ENCODE peak calls at places on chromosome 12, in eight cellular contexts. F, V, A, G, Y, E, N and O are unnamed samples.

GRCh38 chr12:6772331-6772695 is at the start of gene LAG3:
- DNase-seq in F (no peak), V (no peak), A (no peak), G (no peak), Y (no peak), E (no peak), N (no peak), O (no peak)

GRCh38 chr12:92462049-92462448 is 240.7 kb upstream of the PLEKHG7 start:
- DNase-seq in F (peak), V (no peak), A (no peak), G (no peak), Y (no peak), E (no peak), N (no peak), O (no peak)

GRCh38 chr12:84817297-84817696 is 95.3 kb downstream of the SLC6A15 start:
- DNase-seq in F (no peak), V (no peak), A (no peak), G (no peak), Y (no peak), E (no peak), N (no peak), O (no peak)

GRCh38 chr12:30166416-30166815 is 382.7 kb upstream of the TMTC1 start:
- DNase-seq in F (peak), V (no peak), A (no peak), G (no peak), Y (no peak), E (no peak), N (no peak), O (no peak)

GRCh38 chr12:12979151-12979550 is 20.9 kb downstream of the HEBP1 start:
- DNase-seq in F (peak), V (no peak), A (no peak), G (no peak), Y (no peak), E (no peak), N (no peak), O (no peak)

GRCh38 chr12:55847603-55848329 is 5.0 kb upstream of the MMP19 start:
- DNase-seq in F (peak), V (peak), A (peak), G (peak), Y (peak), E (peak), N (peak), O (peak)

GRCh38 chr12:56336361-56337167 is 2.1 kb upstream of the IL23A start:
- DNase-seq in F (no peak), V (no peak), A (no peak), G (no peak), Y (no peak), E (no peak), N (no peak), O (no peak)

GRCh38 chr12:57241556-57242310 is 9.3 kb downstream of the STAC3 start:
- DNase-seq in F (no peak), V (no peak), A (no peak), G (no peak), Y (peak), E (peak), N (no peak), O (no peak)

GRCh38 chr12:70246580-70246979 is 3.3 kb downstream of the CNOT2 start:
- DNase-seq in F (no peak), V (no peak), A (no peak), G (no peak), Y (no peak), E (no peak), N (no peak), O (no peak)

GRCh38 chr12:29589271-29589670 is 91.8 kb upstream of the OVCH1 start:
- DNase-seq in F (no peak), V (peak), A (no peak), G (no peak), Y (no peak), E (no peak), N (no peak), O (no peak)

GRCh38 chr12:6312529-6313325 is 2.2 kb downstream of the PLEKHG6 start:
- DNase-seq in F (no peak), V (no peak), A (no peak), G (peak), Y (peak), E (peak), N (peak), O (peak)

GRCh38 chr12:3684449-3685051 is 68.4 kb downstream of the CRACR2A start:
- DNase-seq in F (peak), V (no peak), A (no peak), G (no peak), Y (no peak), E (peak), N (no peak), O (no peak)

GRCh38 chr12:24815087-24815423 is 133.8 kb downstream of the BCAT1 start:
- DNase-seq in F (no peak), V (no peak), A (no peak), G (no peak), Y (no peak), E (no peak), N (no peak), O (no peak)

GRCh38 chr12:32155911-32156585 is 49.4 kb downstream of the BICD1 start:
- DNase-seq in F (no peak), V (no peak), A (no peak), G (no peak), Y (no peak), E (no peak), N (peak), O (no peak)

GRCh38 chr12:66698558-66698957 is 19.7 kb upstream of the GRIP1 start:
- DNase-seq in F (no peak), V (no peak), A (no peak), G (no peak), Y (no peak), E (no peak), N (no peak), O (no peak)

GRCh38 chr12:45322810-45323209 is 106.9 kb downstream of the ANO6 start:
- DNase-seq in F (peak), V (no peak), A (no peak), G (no peak), Y (no peak), E (no peak), N (no peak), O (no peak)

GRCh38 chr12:99806304-99806703 is 158.8 kb downstream of the GARIN6 start:
- DNase-seq in F (no peak), V (no peak), A (no peak), G (no peak), Y (no peak), E (no peak), N (no peak), O (no peak)

GRCh38 chr12:99809921-99810320 is 162.4 kb downstream of the GARIN6 start:
- DNase-seq in F (no peak), V (no peak), A (no peak), G (no peak), Y (no peak), E (no peak), N (no peak), O (no peak)

DNA sequence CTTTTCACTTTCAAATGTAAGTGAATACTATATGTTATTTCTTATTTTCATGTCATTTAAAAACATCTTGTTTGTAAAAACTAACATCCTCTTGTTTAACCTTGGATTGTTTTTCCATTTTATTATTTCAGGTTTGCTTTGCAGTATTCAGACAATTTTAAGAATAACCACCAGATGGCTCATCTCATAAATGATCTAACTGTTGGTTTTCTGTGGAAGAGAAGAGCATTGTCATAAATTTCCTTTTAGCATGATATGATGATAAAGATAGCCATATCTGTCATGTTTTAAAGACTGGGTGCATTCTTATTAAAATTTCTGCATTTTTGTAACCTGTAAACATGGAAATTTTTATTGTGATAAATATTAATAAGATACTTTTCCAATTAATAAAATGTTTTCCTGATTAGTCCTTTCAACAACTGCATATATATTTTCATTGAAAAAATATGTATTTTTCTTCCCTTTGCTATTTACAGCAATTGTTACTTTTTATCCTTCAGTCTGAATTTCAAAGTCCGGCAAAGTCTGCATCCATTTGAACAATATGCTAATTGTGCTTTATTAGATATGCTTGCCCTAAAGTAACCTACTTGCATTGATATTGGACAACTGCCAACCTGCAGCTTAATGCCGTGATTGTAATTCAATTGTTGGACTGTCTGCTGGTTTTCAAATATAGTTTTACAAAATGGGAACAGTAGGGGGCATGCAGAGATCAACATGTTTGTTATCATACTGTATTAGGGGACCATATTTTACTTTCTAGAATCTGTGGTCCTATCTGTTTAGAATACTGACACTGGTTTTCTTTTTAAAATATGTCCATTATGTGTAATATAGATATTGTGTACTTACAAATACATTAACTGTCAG is 163.4 kb downstream of the GARIN6 start:
- DNase-seq in F (peak), V (no peak), A (no peak), G (no peak), Y (no peak), E (no peak), N (peak), O (peak)
- TF ChIP-seq CTCF in F (peak), V (no peak), A (peak), G (no peak), Y (peak), E (peak), N (peak), O (peak)

GRCh38 chr12:39692258-39692853 is 72.8 kb upstream of the ABCD2 start:
- DNase-seq in F (peak), V (no peak), A (no peak), G (no peak), Y (no peak), E (no peak), N (peak), O (peak)
- TF ChIP-seq CTCF in F (peak), V (no peak), A (peak), G (peak), Y (peak), E (no peak), N (peak), O (no peak)

GRCh38 chr12:14410841-14411569 is 45.5 kb downstream of the ATF7IP start:
- DNase-seq in F (no peak), V (no peak), A (no peak), G (no peak), Y (no peak), E (no peak), N (no peak), O (peak)

GRCh38 chr12:14417717-14418116 is 52.2 kb downstream of the ATF7IP start:
- DNase-seq in F (peak), V (peak), A (peak), G (peak), Y (no peak), E (peak), N (peak), O (peak)

GRCh38 chr12:14418526-14418925 is 53.0 kb downstream of the ATF7IP start:
- DNase-seq in F (peak), V (no peak), A (no peak), G (no peak), Y (no peak), E (no peak), N (peak), O (no peak)

DNA sequence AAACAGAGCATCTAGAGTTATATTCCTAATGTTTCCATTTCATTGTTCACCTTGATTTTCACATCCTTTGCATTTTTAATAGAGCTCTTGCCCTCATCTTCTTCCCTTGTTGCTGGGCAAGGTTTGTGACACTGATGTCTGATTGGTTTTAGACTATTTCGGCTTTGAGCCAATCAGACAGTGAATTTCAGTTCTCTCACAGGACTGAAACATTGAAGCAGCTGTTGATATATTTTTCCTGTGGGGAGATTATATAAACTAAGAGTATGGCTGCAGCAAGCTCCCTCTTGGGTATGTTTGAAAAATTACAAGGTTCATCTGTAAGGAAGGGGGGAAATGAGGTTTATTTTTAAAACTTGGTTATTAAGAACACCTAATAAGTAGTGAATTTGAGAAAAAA is 51.2 kb downstream of the ATF7IP start:
- DNase-seq in F (peak), V (peak), A (peak), G (no peak), Y (no peak), E (no peak), N (peak), O (peak)
- TF ChIP-seq CTCF in F (peak), V (peak), A (no peak), G (no peak), Y (peak), E (no peak), N (peak), O (peak)

DNA sequence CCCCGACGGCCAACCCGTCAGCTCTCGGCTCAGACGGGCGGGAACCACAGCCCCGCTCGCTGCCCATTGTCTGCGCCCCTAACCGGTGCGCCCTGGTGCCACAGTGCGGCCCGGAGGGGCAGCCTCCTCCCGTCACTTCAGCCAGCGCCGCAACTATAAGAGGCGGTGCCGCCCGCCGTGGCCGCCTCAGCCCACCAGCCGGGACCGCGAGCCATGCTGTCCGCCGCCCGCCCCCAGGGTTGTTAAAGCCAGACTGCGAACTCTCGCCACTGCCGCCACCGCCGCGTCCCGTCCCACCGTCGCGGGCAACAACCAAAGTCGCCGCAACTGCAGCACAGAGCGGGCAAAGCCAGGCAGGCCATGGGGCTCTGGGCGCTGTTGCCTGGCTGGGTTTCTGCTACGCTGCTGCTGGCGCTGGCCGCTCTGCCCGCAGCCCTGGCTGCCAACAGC is at the start of gene WNT1:
- DNase-seq in F (no peak), V (no peak), A (no peak), G (no peak), Y (no peak), E (no peak), N (no peak), O (no peak)
- TF ChIP-seq CTCF in F (no peak), V (no peak), A (no peak), G (peak), Y (peak), E (no peak), N (no peak), O (no peak)

GRCh38 chr12:108694812-108695278 is 36.5 kb downstream of the CORO1C start:
- DNase-seq in F (no peak), V (no peak), A (no peak), G (no peak), Y (no peak), E (no peak), N (peak), O (no peak)

GRCh38 chr12:108691154-108691994 is 39.9 kb downstream of the CORO1C start:
- DNase-seq in F (peak), V (peak), A (peak), G (peak), Y (peak), E (peak), N (peak), O (peak)

GRCh38 chr12:108691995-108692808 is 39.1 kb downstream of the CORO1C start:
- DNase-seq in F (no peak), V (no peak), A (no peak), G (no peak), Y (no peak), E (peak), N (peak), O (no peak)

GRCh38 chr12:108693781-108694180 is 37.5 kb downstream of the CORO1C start:
- DNase-seq in F (no peak), V (no peak), A (no peak), G (no peak), Y (no peak), E (no peak), N (no peak), O (no peak)

GRCh38 chr12:108693186-108693585 is 38.1 kb downstream of the CORO1C start:
- DNase-seq in F (no peak), V (no peak), A (no peak), G (no peak), Y (no peak), E (no peak), N (no peak), O (no peak)
- TF ChIP-seq CTCF in F (no peak), V (no peak), A (no peak), G (no peak), Y (no peak), E (no peak), N (no peak), O (no peak)

GRCh38 chr12:21627924-21628323 is 23.3 kb upstream of the GYS2 start:
- DNase-seq in F (no peak), V (no peak), A (no peak), G (no peak), Y (no peak), E (no peak), N (no peak), O (no peak)
- TF ChIP-seq CTCF in F (no peak), V (no peak), A (no peak), G (no peak), Y (no peak), E (no peak), N (no peak), O (no peak)

DNA sequence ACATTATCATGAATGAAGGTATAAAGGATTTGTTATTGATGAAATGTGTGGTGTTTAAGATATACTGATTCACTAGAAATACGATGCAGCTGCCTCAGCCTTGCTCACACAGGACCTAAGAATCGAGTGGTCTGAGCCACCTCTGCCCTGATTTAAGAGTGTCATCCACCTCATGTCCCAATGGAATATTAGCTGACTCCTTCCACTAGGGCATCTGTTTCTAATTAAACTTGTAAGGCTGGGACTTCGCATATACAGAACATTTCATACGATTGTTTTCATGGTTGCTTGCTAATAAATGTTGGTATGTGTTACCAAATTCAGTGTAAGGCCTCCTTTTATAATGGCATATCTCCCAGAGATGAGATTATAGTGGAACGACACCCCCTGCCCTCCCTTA is 410.8 kb upstream of the PDE3A start:
- DNase-seq in F (no peak), V (peak), A (no peak), G (no peak), Y (no peak), E (no peak), N (no peak), O (no peak)
- TF ChIP-seq CTCF in F (no peak), V (no peak), A (no peak), G (no peak), Y (no peak), E (no peak), N (no peak), O (no peak)

DNA sequence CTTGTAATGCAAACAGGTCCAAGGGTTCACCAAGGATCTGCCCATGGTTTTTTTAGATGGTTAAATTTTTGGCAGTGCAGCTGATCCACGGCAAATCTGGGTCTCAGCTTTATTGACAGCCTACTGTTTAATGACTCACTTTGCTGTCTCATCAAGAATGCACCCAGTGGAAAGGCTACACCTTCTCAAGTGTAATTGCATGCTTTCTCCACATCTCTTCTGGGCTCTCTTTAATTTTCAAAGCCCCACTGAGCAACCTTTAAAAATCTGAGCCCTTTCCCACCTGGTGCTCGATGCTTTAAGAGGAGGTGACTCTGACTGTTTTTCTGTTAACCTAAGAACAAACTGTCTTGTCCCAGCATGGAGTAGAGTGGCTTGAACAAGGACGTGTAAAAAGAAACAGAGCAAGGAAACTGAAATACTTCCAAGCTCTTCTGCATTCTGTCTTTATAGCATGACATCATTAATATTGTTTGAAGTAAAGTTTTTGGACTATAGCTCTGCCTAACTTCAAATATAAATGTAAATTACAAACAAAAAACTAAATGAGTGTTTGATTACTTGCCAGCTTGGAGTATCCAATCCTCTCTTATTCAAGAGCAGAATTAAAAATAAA is 214.2 kb upstream of the KRR1 start:
- DNase-seq in F (no peak), V (peak), A (no peak), G (no peak), Y (no peak), E (no peak), N (peak), O (peak)
- TF ChIP-seq CTCF in F (peak), V (no peak), A (no peak), G (no peak), Y (no peak), E (no peak), N (peak), O (no peak)

DNA sequence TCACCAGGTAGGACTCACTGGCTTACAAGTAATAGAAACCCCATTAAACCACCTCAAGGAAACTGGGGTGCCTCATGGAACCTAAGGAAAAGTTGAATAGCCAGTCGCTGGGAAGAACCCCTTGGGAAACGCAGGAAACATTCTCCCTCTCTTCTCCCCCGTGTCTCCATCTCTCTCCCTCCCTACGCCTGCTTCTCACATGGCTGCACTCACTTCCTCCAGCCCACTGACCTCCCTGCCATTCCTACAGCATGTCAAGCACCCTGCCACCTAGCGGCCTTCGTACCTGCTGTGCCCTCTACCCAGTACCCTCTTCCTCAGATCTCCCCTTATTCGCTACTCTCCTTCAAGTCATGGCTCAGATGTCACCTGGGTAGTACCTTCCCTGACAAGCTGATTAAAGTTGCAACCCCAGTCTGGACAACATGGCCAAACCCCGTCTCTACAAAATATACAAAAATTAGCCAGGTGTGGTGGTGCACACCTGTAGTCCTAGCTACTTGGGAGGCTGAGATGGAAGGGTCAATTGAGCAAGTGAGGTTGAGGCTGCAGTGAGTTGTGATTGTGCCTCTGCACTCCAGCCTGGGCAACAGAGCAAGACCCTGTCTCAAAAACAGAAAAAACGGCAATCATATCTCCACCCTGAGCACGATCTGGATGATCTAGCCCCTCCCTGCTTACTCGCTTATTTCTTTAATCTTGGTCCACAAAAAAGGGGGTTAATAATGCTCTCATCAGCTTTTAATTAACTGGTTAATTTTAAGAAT is 6.4 kb upstream of the DTX1 start:
- DNase-seq in F (peak), V (no peak), A (no peak), G (no peak), Y (peak), E (no peak), N (peak), O (no peak)
- TF ChIP-seq CTCF in F (peak), V (peak), A (peak), G (no peak), Y (no peak), E (no peak), N (peak), O (peak)

GRCh38 chr12:105409881-105410471 is 79.5 kb downstream of the C12orf75 start:
- DNase-seq in F (peak), V (no peak), A (peak), G (peak), Y (no peak), E (no peak), N (no peak), O (peak)
- TF ChIP-seq CTCF in F (no peak), V (no peak), A (no peak), G (no peak), Y (no peak), E (no peak), N (no peak), O (no peak)